ENCODE peak calls at places on chromosome 21, in four cellular contexts. B is epithelial cell of proximal tubule, W is upper lobe of left lung, L is esophagus squamous epithelium. U is an unnamed sample.

GRCh38 chr21:36210779-36211659 is 54.4 kb downstream of the DOP1B start:
- DNase-seq in W (no peak), B (no peak), L (no peak), U (no peak)

GRCh38 chr21:37742532-37742931 is 173.7 kb downstream of the KCNJ6 start:
- DNase-seq in B (no peak), L (no peak), W (no peak), U (no peak)

GRCh38 chr21:14382486-14382834 is 486 bp downstream of the HSPA13 start:
- DNase-seq in W (no peak), L (no peak), B (no peak), U (no peak)

GRCh38 chr21:34892196-34892595 is 156.9 kb downstream of the RUNX1 start:
- DNase-seq in W (no peak), B (no peak), L (no peak), U (peak)

GRCh38 chr21:41419921-41420862 is 5.8 kb upstream of the MX1 start:
- DNase-seq in L (no peak), W (peak), B (no peak), U (peak)

GRCh38 chr21:34085129-34085528 is 11.8 kb downstream of the MRPS6 start:
- DNase-seq in W (no peak), B (no peak), L (no peak), U (no peak)

GRCh38 chr21:27953328-27954045 is 986.6 kb upstream of the ADAMTS5 start:
- DNase-seq in B (no peak), L (no peak), W (no peak), U (no peak)

GRCh38 chr21:38920631-38921398 is 115.1 kb downstream of the ETS2 start:
- DNase-seq in W (no peak), L (no peak), B (no peak), U (peak)

GRCh38 chr21:42350899-42351543 is at the start of gene TFF2:
- DNase-seq in W (peak), B (no peak), L (no peak), U (no peak)

GRCh38 chr21:41895643-41896493 is 16.7 kb upstream of the PRDM15 start:
- DNase-seq in B (no peak), L (no peak), W (no peak), U (peak)

GRCh38 chr21:34808569-34809204 is 139.9 kb downstream of the CLIC6 start:
- DNase-seq in W (no peak), B (no peak), L (no peak), U (peak)

GRCh38 chr21:41065539-41065938 is 102.4 kb upstream of the BACE2 start:
- DNase-seq in B (no peak), W (no peak), L (no peak), U (no peak)

GRCh38 chr21:27818847-27819246 is 852.0 kb upstream of the ADAMTS5 start:
- DNase-seq in L (no peak), W (no peak), B (peak), U (no peak)

GRCh38 chr21:35511298-35512162 is 462.4 kb upstream of the RUNX1 start:
- DNase-seq in B (no peak), W (no peak), L (no peak), U (peak)

GRCh38 chr21:35072960-35073359 is 23.9 kb upstream of the RUNX1 start:
- DNase-seq in B (no peak), L (no peak), W (no peak), U (peak)

GRCh38 chr21:16851054-16851453 is 661.8 kb upstream of the CXADR start:
- DNase-seq in L (no peak), W (no peak), B (no peak), U (no peak)
- TF ChIP-seq CTCF in L (no peak), W (no peak), B (peak), U (no peak)

DNA sequence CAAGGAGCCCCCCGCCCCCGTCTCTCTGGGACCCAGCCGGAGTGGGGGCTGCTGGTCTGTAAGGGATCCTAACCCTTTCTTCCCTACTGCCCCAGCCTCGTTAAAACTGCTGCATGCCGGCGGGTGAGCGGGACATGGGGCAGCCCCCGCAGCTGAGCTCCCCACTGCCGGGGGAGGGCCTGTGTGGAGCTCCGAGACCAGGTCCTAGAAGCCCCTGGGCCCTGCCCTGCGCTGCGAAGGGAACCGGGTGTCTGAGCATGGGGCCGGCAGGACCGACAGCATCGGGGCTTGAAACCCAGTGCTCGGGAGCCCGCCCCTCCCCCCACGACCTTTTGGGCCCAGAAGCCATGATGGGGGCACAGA is 9.2 kb upstream of the COL6A1 start:
- DNase-seq in B (no peak), W (peak), L (no peak), U (no peak)
- H3K4me3 ChIP-seq in B (peak), W (no peak), L (peak), U (no peak)

GRCh38 chr21:32916088-32916487 is 109.6 kb upstream of the OLIG2 start:
- DNase-seq in W (no peak), L (no peak), B (no peak), U (no peak)

GRCh38 chr21:32918467-32919140 is 107.1 kb upstream of the OLIG2 start:
- DNase-seq in W (no peak), L (no peak), B (no peak), U (no peak)

GRCh38 chr21:32915099-32915498 is 110.6 kb upstream of the OLIG2 start:
- DNase-seq in B (no peak), W (no peak), L (no peak), U (no peak)

GRCh38 chr21:32917392-32918135 is 108.2 kb upstream of the OLIG2 start:
- DNase-seq in B (no peak), W (peak), L (no peak), U (peak)

DNA sequence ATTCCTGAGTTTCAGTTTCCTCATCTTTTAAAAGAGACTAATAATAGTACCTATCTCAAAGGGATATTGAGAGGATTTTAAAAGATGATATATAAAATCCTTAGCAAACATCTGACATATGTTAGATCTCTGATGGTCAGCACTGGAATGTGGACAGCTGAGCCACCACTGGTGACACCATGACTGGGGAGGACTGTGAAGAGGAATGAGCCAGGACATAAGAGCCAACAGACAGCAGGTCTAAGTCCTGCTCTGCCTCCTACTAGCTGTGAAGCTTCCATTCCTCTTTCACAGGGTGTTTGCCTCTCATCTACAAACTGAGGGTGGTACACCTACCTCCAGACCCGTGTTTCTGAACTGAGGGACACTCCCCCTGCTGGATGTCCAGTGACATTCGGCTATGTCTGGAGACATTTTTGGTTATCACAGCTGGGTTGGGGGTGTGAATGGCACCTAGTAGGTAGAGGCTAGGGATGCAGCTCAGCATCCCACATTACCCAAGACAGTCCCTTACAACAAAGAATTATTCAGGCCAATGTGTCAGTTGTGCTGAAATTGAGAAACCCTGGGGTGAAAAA is 109.1 kb upstream of the OLIG2 start:
- DNase-seq in W (no peak), L (no peak), B (no peak), U (no peak)
- TF ChIP-seq CTCF in W (no peak), L (no peak), B (peak), U (peak)

GRCh38 chr21:44337941-44338895 is 972 bp downstream of the CFAP410 start:
- DNase-seq in L (no peak), W (peak), B (no peak), U (peak)
- H3K4me3 ChIP-seq in L (peak), W (peak), B (peak), U (peak)

GRCh38 chr21:20882462-20883415 is 115.5 kb upstream of the NCAM2 start:
- DNase-seq in L (no peak), W (no peak), B (no peak), U (peak)
- TF ChIP-seq CTCF in L (peak), W (peak), B (peak), U (peak)

GRCh38 chr21:26170471-26171309 is at the start of gene APP:
- DNase-seq in B (no peak), L (peak), W (peak), U (peak)
- H3K4me3 ChIP-seq in B (peak), L (peak), W (peak), U (peak)

GRCh38 chr21:25485914-25486313 is 121.4 kb downstream of the MRPL39 start:
- DNase-seq in L (no peak), B (no peak), W (no peak), U (no peak)

GRCh38 chr21:25490742-25491141 is 116.5 kb downstream of the MRPL39 start:
- DNase-seq in B (no peak), W (no peak), L (no peak), U (no peak)

GRCh38 chr21:25489673-25490072 is 117.6 kb downstream of the MRPL39 start:
- DNase-seq in B (no peak), L (no peak), W (no peak), U (no peak)

GRCh38 chr21:25491267-25491666 is 116.0 kb downstream of the MRPL39 start:
- DNase-seq in L (no peak), B (no peak), W (no peak), U (no peak)

DNA sequence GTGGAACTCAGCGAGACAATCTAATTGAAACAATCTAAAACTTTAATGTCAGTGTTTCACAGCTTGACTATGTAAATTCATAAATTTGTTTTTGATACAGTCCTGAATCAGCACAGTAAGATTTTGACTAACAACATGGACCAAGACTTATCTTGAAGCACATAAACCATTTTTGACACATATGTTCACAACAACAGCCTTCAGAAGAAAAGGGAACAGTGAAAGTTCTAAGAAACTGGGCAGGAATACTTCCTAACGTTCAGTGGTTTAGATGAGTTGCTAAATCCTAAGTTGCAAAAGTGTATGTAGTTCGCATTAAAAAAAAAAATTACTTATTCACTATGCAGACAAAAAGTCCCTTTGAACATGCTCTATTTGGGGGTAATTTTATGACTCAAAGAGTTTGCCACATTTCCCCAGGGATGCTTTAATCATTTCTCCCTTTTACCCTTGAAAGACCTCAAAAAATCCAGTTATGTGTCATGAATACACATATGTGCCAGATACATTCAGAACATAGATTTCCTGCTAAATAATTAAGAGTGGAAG is 120.2 kb downstream of the MRPL39 start:
- DNase-seq in B (no peak), L (no peak), W (no peak), U (no peak)
- TF ChIP-seq CTCF in B (no peak), L (no peak), W (no peak), U (no peak)

U was measured in astrocyte of the spinal cord.